ENCODE peak calls at places on chromosomes 5 and 9, in nine cellular contexts. One of them, this sample, is unnamed.

GRCh38 chr9:135105938-135106491 is 18.5 kb downstream of the OLFM1 start:
- DNase-seq in A549: no peak
- DNase-seq in GM12891: no peak
- DNase-seq in Peyer's patch: no peak
- DNase-seq in IMR-90: no peak
- DNase-seq in H54: no peak
- DNase-seq in spleen: no peak
- DNase-seq in heart left ventricle: peak; percentile 38
- DNase-seq in esophagus squamous epithelium: no peak
- DNase-seq in this sample: no peak

GRCh38 chr9:124164800-124165199 is 92.9 kb upstream of the NEK6 start:
- DNase-seq in A549: no peak
- DNase-seq in GM12891: no peak
- DNase-seq in Peyer's patch: no peak
- DNase-seq in IMR-90: no peak
- DNase-seq in H54: no peak
- DNase-seq in spleen: no peak
- DNase-seq in heart left ventricle: no peak
- DNase-seq in esophagus squamous epithelium: no peak
- DNase-seq in this sample: peak; percentile 71

GRCh38 chr5:37247496-37247895 is 1.7 kb downstream of the CPLANE1 start:
- DNase-seq in A549: no peak
- DNase-seq in GM12891: no peak
- DNase-seq in Peyer's patch: no peak
- DNase-seq in IMR-90: no peak
- DNase-seq in H54: no peak
- DNase-seq in spleen: no peak
- DNase-seq in heart left ventricle: no peak
- DNase-seq in esophagus squamous epithelium: no peak
- DNase-seq in this sample: no peak

GRCh38 chr5:83767409-83767992 is 46.8 kb upstream of the HAPLN1 start:
- DNase-seq in A549: peak; percentile 10
- DNase-seq in GM12891: no peak
- DNase-seq in Peyer's patch: no peak
- DNase-seq in IMR-90: no peak
- DNase-seq in H54: no peak
- DNase-seq in spleen: no peak
- DNase-seq in heart left ventricle: no peak
- DNase-seq in esophagus squamous epithelium: no peak
- DNase-seq in this sample: no peak

GRCh38 chr5:96074460-96075254 is 113.0 kb upstream of the ELL2 start:
- DNase-seq in A549: no peak
- DNase-seq in GM12891: no peak
- DNase-seq in Peyer's patch: no peak
- DNase-seq in IMR-90: no peak
- DNase-seq in H54: no peak
- DNase-seq in spleen: no peak
- DNase-seq in heart left ventricle: no peak
- DNase-seq in esophagus squamous epithelium: no peak
- DNase-seq in this sample: no peak

GRCh38 chr9:112086627-112087026 is 88.5 kb downstream of the SUSD1 start:
- DNase-seq in A549: peak; percentile 52
- DNase-seq in GM12891: no peak
- DNase-seq in Peyer's patch: no peak
- DNase-seq in IMR-90: peak; percentile 43
- DNase-seq in H54: no peak
- DNase-seq in spleen: no peak
- DNase-seq in heart left ventricle: no peak
- DNase-seq in esophagus squamous epithelium: no peak
- DNase-seq in this sample: no peak

GRCh38 chr5:127804886-127805426 is 101.8 kb downstream of the CCDC192 start:
- DNase-seq in A549: no peak
- DNase-seq in GM12891: no peak
- DNase-seq in Peyer's patch: no peak
- DNase-seq in IMR-90: peak; percentile 61
- DNase-seq in H54: no peak
- DNase-seq in spleen: no peak
- DNase-seq in heart left ventricle: no peak
- DNase-seq in esophagus squamous epithelium: no peak
- DNase-seq in this sample: no peak

GRCh38 chr5:147483961-147484707 is 25.7 kb downstream of the DPYSL3 start:
- DNase-seq in A549: peak; percentile 73
- DNase-seq in GM12891: no peak
- DNase-seq in Peyer's patch: no peak
- DNase-seq in IMR-90: peak; percentile 96
- DNase-seq in H54: no peak
- DNase-seq in spleen: peak; percentile 75
- DNase-seq in heart left ventricle: peak; percentile 64
- DNase-seq in esophagus squamous epithelium: no peak
- DNase-seq in this sample: peak; percentile 89

GRCh38 chr5:88438006-88438405 is 169.4 kb upstream of the TMEM161B start:
- DNase-seq in A549: peak; percentile 13
- DNase-seq in GM12891: no peak
- DNase-seq in Peyer's patch: no peak
- DNase-seq in IMR-90: no peak
- DNase-seq in H54: peak; percentile 15
- DNase-seq in spleen: no peak
- DNase-seq in heart left ventricle: no peak
- DNase-seq in esophagus squamous epithelium: no peak
- DNase-seq in this sample: no peak

GRCh38 chr9:33628865-33629410 is 104.9 kb downstream of the ANKRD18B start:
- DNase-seq in A549: no peak
- DNase-seq in GM12891: no peak
- DNase-seq in Peyer's patch: no peak
- DNase-seq in IMR-90: no peak
- DNase-seq in H54: no peak
- DNase-seq in spleen: no peak
- DNase-seq in heart left ventricle: no peak
- DNase-seq in esophagus squamous epithelium: no peak
- DNase-seq in this sample: no peak

GRCh38 chr9:135156525-135157510 is 69.3 kb downstream of the OLFM1 start:
- DNase-seq in A549: peak; percentile 53
- DNase-seq in GM12891: no peak
- DNase-seq in Peyer's patch: no peak
- DNase-seq in IMR-90: peak; percentile 7
- DNase-seq in H54: peak; percentile 63
- DNase-seq in spleen: no peak
- DNase-seq in heart left ventricle: peak; percentile 47
- DNase-seq in esophagus squamous epithelium: no peak
- DNase-seq in this sample: no peak

DNA sequence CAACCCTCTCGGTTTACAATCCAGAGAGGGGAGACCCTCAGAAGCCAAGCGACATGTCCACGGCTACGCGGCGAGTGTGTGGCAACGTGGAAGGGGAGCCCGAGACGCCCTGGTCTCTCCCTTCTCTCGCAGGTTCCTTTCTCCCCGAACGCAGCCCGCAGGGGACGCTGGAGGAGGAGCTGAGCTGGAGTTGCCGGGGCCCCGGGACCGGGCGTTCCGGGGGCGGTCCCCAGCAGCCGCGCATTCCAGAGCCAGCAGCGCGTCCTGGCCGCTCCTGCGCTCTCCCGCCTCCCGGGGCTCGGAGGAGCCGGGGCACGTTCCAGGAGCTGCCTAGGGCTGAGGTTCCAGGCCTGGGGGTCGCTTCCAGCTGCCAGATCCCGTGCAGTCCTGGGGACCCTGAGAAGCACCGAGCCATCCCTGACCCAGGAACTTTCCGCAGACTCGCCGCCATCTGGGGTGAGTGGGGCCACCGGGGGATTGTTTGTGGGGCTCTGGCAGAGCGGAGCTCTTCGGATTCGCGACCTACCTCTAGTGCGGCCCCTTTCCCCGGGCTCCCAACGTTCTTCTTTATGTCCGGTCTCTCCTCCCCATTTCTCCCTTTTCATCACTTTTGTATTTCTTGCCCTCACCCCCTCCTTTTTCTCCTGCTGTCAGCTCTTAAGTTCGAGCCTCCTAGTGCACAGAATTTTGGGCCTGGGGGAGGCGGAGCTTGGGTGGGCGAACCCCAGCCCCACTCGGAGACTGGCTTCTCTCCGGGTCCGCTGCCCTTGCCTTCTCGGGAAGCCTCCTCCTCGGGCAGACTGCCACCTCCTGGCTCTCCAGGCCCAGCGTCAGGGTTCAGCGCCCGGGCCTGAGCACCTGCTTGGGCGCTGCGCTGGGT is at the start of gene SMIM3:
- DNase-seq in A549: peak; percentile 55
- DNase-seq in GM12891: no peak
- DNase-seq in Peyer's patch: peak; percentile 59
- DNase-seq in IMR-90: peak; percentile 63
- DNase-seq in H54: peak; percentile 49
- DNase-seq in spleen: peak; percentile 94
- DNase-seq in heart left ventricle: peak; percentile 88
- DNase-seq in esophagus squamous epithelium: no peak
- DNase-seq in this sample: peak; percentile 94
- TF ChIP-seq POLR2A in A549: peak; percentile 33
- TF ChIP-seq POLR2A in GM12891: no peak
- TF ChIP-seq POLR2A in Peyer's patch: peak; percentile 45
- TF ChIP-seq POLR2A in IMR-90: peak; percentile 45
- TF ChIP-seq POLR2A in H54: peak; percentile 62
- TF ChIP-seq POLR2A in spleen: no peak
- TF ChIP-seq POLR2A in heart left ventricle: no peak
- TF ChIP-seq POLR2A in esophagus squamous epithelium: no peak
- TF ChIP-seq POLR2A in this sample: peak; percentile 78

DNA sequence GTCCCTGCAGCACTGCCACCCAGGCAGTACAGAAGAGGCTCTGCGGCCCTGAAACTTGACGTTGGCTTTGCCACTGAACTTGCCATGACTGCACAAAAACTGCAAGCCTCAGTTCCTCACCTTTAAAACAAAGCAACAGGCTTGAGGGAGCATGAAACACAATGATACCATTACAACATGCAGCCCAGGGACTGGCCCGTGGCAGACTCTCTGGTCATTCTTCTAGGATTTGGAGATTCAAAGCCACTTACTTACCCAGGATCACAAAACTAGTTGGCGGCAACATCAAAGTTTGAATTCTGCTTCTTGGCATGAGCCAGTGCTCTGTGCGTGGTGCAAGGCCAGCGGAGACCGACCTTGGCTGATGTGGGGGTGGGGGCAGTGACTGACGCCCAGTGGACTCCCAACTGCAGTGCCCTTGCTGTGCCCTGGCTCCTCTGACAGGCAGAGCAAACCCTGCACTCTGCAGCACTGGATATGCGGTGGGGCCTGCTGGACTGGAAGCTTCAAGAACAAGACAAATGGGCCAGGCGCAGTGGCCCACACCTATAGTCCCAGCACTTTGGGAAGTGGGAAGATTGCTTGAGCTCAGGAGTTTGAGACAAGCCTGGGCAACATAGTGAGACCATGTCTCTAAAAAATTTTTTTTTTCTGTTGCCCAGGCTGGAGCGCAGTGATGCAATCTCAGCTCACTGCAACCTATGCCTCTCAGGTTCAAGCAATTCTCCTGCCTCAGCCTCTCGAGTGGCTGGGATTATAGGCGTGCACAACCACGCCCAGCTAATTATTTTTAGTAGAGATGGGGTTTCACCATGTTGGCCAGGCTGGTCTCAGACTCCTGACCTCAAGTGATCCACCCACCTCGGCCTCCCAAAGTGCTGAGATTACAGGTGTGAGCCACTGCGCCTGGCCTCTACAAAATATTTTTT is 18.9 kb downstream of the SQSTM1 start:
- DNase-seq in A549: peak; percentile 68
- DNase-seq in GM12891: no peak
- DNase-seq in Peyer's patch: no peak
- DNase-seq in IMR-90: peak; percentile 39
- DNase-seq in H54: no peak
- DNase-seq in spleen: peak; percentile 70
- DNase-seq in heart left ventricle: no peak
- DNase-seq in esophagus squamous epithelium: no peak
- DNase-seq in this sample: peak; percentile 67
- TF ChIP-seq POLR2A in A549: no peak
- TF ChIP-seq POLR2A in GM12891: no peak
- TF ChIP-seq POLR2A in Peyer's patch: no peak
- TF ChIP-seq POLR2A in IMR-90: peak; percentile 14
- TF ChIP-seq POLR2A in H54: no peak
- TF ChIP-seq POLR2A in spleen: no peak
- TF ChIP-seq POLR2A in heart left ventricle: no peak
- TF ChIP-seq POLR2A in esophagus squamous epithelium: no peak
- TF ChIP-seq POLR2A in this sample: no peak

DNA sequence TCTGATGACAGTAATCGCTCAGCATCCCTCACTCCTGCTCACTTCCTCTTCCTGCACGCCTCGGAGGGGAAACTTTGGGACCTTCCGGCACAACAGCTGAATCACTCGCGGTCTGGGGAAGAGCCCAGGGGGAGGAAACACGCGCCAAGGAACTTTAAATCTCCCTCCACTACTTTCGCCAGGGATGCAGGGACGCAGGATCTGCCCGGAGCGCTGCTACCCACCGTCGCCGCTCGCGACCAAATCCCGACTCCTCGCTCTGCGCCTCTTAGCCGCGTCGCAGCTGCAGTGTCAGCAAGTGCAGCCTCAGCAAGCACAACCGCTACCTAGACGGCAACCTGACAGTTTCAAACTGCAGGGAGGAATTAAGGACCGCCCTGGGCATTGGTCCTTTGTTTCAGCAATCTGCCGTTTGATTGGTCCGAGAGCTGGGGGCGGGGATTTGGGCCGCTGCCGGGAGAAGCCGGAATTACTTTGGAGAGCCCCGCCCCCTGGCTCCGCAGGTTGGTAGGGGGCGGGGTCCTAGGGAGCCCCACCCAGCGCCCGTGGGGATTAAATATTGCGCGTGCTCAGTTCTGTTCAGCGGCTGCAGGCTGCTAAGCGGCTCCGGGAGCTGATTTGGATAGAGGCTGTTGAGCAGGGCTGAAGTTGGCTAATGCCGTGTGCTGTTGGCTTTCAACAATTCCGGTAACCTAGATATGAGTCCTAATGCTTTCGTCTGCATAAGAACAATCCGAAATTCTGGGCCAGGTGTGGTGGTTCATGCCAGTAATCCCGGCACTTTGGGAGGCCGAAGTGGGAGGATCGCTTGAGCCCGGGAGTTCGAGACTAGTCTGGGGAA is at the start of gene POC5:
- DNase-seq in A549: peak; percentile 98
- DNase-seq in GM12891: peak; percentile 70
- DNase-seq in Peyer's patch: peak; percentile 98
- DNase-seq in IMR-90: peak; percentile 93
- DNase-seq in H54: peak; percentile 81
- DNase-seq in spleen: peak; percentile 98
- DNase-seq in heart left ventricle: peak; percentile 96
- DNase-seq in esophagus squamous epithelium: peak; percentile 85
- DNase-seq in this sample: peak; percentile 98
- TF ChIP-seq POLR2A in A549: peak; percentile 85
- TF ChIP-seq POLR2A in GM12891: peak; percentile 97
- TF ChIP-seq POLR2A in Peyer's patch: peak; percentile 73
- TF ChIP-seq POLR2A in IMR-90: no peak
- TF ChIP-seq POLR2A in H54: peak; percentile 87
- TF ChIP-seq POLR2A in spleen: no peak
- TF ChIP-seq POLR2A in heart left ventricle: no peak
- TF ChIP-seq POLR2A in esophagus squamous epithelium: no peak
- TF ChIP-seq POLR2A in this sample: peak; percentile 28

GRCh38 chr5:134904621-134905245 is at the start of gene PCBD2:
- DNase-seq in A549: peak; percentile 94
- DNase-seq in GM12891: peak; percentile 74
- DNase-seq in Peyer's patch: peak; percentile 88
- DNase-seq in IMR-90: peak; percentile 83
- DNase-seq in H54: peak; percentile 92
- DNase-seq in spleen: peak; percentile 100
- DNase-seq in heart left ventricle: peak; percentile 91
- DNase-seq in esophagus squamous epithelium: peak; percentile 53
- DNase-seq in this sample: peak; percentile 94
- TF ChIP-seq POLR2A in A549: peak; percentile 65
- TF ChIP-seq POLR2A in GM12891: peak; percentile 64
- TF ChIP-seq POLR2A in Peyer's patch: peak; percentile 83
- TF ChIP-seq POLR2A in IMR-90: peak; percentile 34
- TF ChIP-seq POLR2A in H54: peak; percentile 62
- TF ChIP-seq POLR2A in spleen: no peak
- TF ChIP-seq POLR2A in heart left ventricle: no peak
- TF ChIP-seq POLR2A in esophagus squamous epithelium: no peak
- TF ChIP-seq POLR2A in this sample: no peak

GRCh38 chr5:43219120-43219519 is 27.1 kb downstream of the NIM1K start:
- DNase-seq in A549: no peak
- DNase-seq in GM12891: no peak
- DNase-seq in Peyer's patch: no peak
- DNase-seq in IMR-90: no peak
- DNase-seq in H54: no peak
- DNase-seq in spleen: no peak
- DNase-seq in heart left ventricle: no peak
- DNase-seq in esophagus squamous epithelium: no peak
- DNase-seq in this sample: no peak
- TF ChIP-seq POLR2A in A549: no peak
- TF ChIP-seq POLR2A in GM12891: no peak
- TF ChIP-seq POLR2A in Peyer's patch: no peak
- TF ChIP-seq POLR2A in IMR-90: no peak
- TF ChIP-seq POLR2A in H54: no peak
- TF ChIP-seq POLR2A in spleen: no peak
- TF ChIP-seq POLR2A in heart left ventricle: no peak
- TF ChIP-seq POLR2A in esophagus squamous epithelium: no peak
- TF ChIP-seq POLR2A in this sample: no peak

This sample was measured in sigmoid colon.